ENCODE peak calls at places on chromosomes 11 and 22, in six cellular contexts. One of them, this sample, is unnamed.

GRCh38 chr22:17403906-17404305 is 34.6 kb downstream of the CECR2 start:
- DNase-seq in activated naive CD8-positive, alpha-beta T cell treated with anti-CD3 and anti-CD28 coated beads, Interleukin-2, amount 50 U/mL, for 24 hours: no peak
- DNase-seq in stimulated activated CD8-positive, alpha-beta memory T cell treated with anti-CD3 and anti-CD28 coated beads, Interleukin-7, amount 100 ng/mL, for 4 hours: no peak
- DNase-seq in iris pigment epithelial cell: peak
- DNase-seq in Caco-2: no peak
- DNase-seq in K562: no peak
- DNase-seq in this sample: no peak

GRCh38 chr11:64863381-64864060 is 14.9 kb downstream of the EHD1 start:
- DNase-seq in activated naive CD8-positive, alpha-beta T cell treated with anti-CD3 and anti-CD28 coated beads, Interleukin-2, amount 50 U/mL, for 24 hours: peak
- DNase-seq in stimulated activated CD8-positive, alpha-beta memory T cell treated with anti-CD3 and anti-CD28 coated beads, Interleukin-7, amount 100 ng/mL, for 4 hours: no peak
- DNase-seq in iris pigment epithelial cell: no peak
- DNase-seq in Caco-2: no peak
- DNase-seq in K562: no peak
- DNase-seq in this sample: no peak

GRCh38 chr11:35012467-35013191 is 96.2 kb downstream of the PDHX start:
- DNase-seq in activated naive CD8-positive, alpha-beta T cell treated with anti-CD3 and anti-CD28 coated beads, Interleukin-2, amount 50 U/mL, for 24 hours: no peak
- DNase-seq in stimulated activated CD8-positive, alpha-beta memory T cell treated with anti-CD3 and anti-CD28 coated beads, Interleukin-7, amount 100 ng/mL, for 4 hours: no peak
- DNase-seq in iris pigment epithelial cell: no peak
- DNase-seq in Caco-2: no peak
- DNase-seq in K562: no peak
- DNase-seq in this sample: no peak

GRCh38 chr11:104043137-104043536 is 6.7 kb downstream of the DDI1 start:
- DNase-seq in activated naive CD8-positive, alpha-beta T cell treated with anti-CD3 and anti-CD28 coated beads, Interleukin-2, amount 50 U/mL, for 24 hours: no peak
- DNase-seq in stimulated activated CD8-positive, alpha-beta memory T cell treated with anti-CD3 and anti-CD28 coated beads, Interleukin-7, amount 100 ng/mL, for 4 hours: no peak
- DNase-seq in iris pigment epithelial cell: peak
- DNase-seq in Caco-2: peak
- DNase-seq in K562: no peak
- DNase-seq in this sample: no peak

GRCh38 chr11:116835791-116836647 is 1.4 kb downstream of the APOA1 start:
- DNase-seq in activated naive CD8-positive, alpha-beta T cell treated with anti-CD3 and anti-CD28 coated beads, Interleukin-2, amount 50 U/mL, for 24 hours: peak
- DNase-seq in stimulated activated CD8-positive, alpha-beta memory T cell treated with anti-CD3 and anti-CD28 coated beads, Interleukin-7, amount 100 ng/mL, for 4 hours: peak
- DNase-seq in iris pigment epithelial cell: peak
- DNase-seq in Caco-2: peak
- DNase-seq in K562: peak
- DNase-seq in this sample: peak

GRCh38 chr22:43421914-43422615 is 10.3 kb downstream of the MPPED1 start:
- DNase-seq in activated naive CD8-positive, alpha-beta T cell treated with anti-CD3 and anti-CD28 coated beads, Interleukin-2, amount 50 U/mL, for 24 hours: no peak
- DNase-seq in stimulated activated CD8-positive, alpha-beta memory T cell treated with anti-CD3 and anti-CD28 coated beads, Interleukin-7, amount 100 ng/mL, for 4 hours: no peak
- DNase-seq in iris pigment epithelial cell: no peak
- DNase-seq in Caco-2: no peak
- DNase-seq in K562: no peak
- DNase-seq in this sample: no peak

GRCh38 chr11:131977231-131977630 is 606.8 kb downstream of the NTM start:
- DNase-seq in activated naive CD8-positive, alpha-beta T cell treated with anti-CD3 and anti-CD28 coated beads, Interleukin-2, amount 50 U/mL, for 24 hours: no peak
- DNase-seq in stimulated activated CD8-positive, alpha-beta memory T cell treated with anti-CD3 and anti-CD28 coated beads, Interleukin-7, amount 100 ng/mL, for 4 hours: no peak
- DNase-seq in iris pigment epithelial cell: peak
- DNase-seq in Caco-2: no peak
- DNase-seq in K562: no peak
- DNase-seq in this sample: no peak

GRCh38 chr22:32677876-32678275 is 123.6 kb upstream of the TIMP3 start:
- DNase-seq in activated naive CD8-positive, alpha-beta T cell treated with anti-CD3 and anti-CD28 coated beads, Interleukin-2, amount 50 U/mL, for 24 hours: no peak
- DNase-seq in stimulated activated CD8-positive, alpha-beta memory T cell treated with anti-CD3 and anti-CD28 coated beads, Interleukin-7, amount 100 ng/mL, for 4 hours: no peak
- DNase-seq in iris pigment epithelial cell: no peak
- DNase-seq in Caco-2: no peak
- DNase-seq in K562: no peak
- DNase-seq in this sample: no peak

GRCh38 chr22:24706732-24707476 is 67.6 kb downstream of the PIWIL3 start:
- DNase-seq in activated naive CD8-positive, alpha-beta T cell treated with anti-CD3 and anti-CD28 coated beads, Interleukin-2, amount 50 U/mL, for 24 hours: peak
- DNase-seq in stimulated activated CD8-positive, alpha-beta memory T cell treated with anti-CD3 and anti-CD28 coated beads, Interleukin-7, amount 100 ng/mL, for 4 hours: no peak
- DNase-seq in iris pigment epithelial cell: no peak
- DNase-seq in Caco-2: no peak
- DNase-seq in K562: no peak
- DNase-seq in this sample: peak

GRCh38 chr11:19844806-19845205 is 132.2 kb downstream of the NAV2 start:
- DNase-seq in activated naive CD8-positive, alpha-beta T cell treated with anti-CD3 and anti-CD28 coated beads, Interleukin-2, amount 50 U/mL, for 24 hours: no peak
- DNase-seq in stimulated activated CD8-positive, alpha-beta memory T cell treated with anti-CD3 and anti-CD28 coated beads, Interleukin-7, amount 100 ng/mL, for 4 hours: no peak
- DNase-seq in iris pigment epithelial cell: no peak
- DNase-seq in Caco-2: no peak
- DNase-seq in K562: no peak
- DNase-seq in this sample: no peak

GRCh38 chr22:49351761-49352221 is 475.9 kb downstream of the BRD1 start:
- DNase-seq in activated naive CD8-positive, alpha-beta T cell treated with anti-CD3 and anti-CD28 coated beads, Interleukin-2, amount 50 U/mL, for 24 hours: no peak
- DNase-seq in stimulated activated CD8-positive, alpha-beta memory T cell treated with anti-CD3 and anti-CD28 coated beads, Interleukin-7, amount 100 ng/mL, for 4 hours: no peak
- DNase-seq in iris pigment epithelial cell: no peak
- DNase-seq in Caco-2: no peak
- DNase-seq in K562: no peak
- DNase-seq in this sample: no peak

GRCh38 chr11:81420668-81421550 is 1312.8 kb downstream of the FAM181B start:
- DNase-seq in activated naive CD8-positive, alpha-beta T cell treated with anti-CD3 and anti-CD28 coated beads, Interleukin-2, amount 50 U/mL, for 24 hours: no peak
- DNase-seq in stimulated activated CD8-positive, alpha-beta memory T cell treated with anti-CD3 and anti-CD28 coated beads, Interleukin-7, amount 100 ng/mL, for 4 hours: no peak
- DNase-seq in iris pigment epithelial cell: no peak
- DNase-seq in Caco-2: no peak
- DNase-seq in K562: no peak
- DNase-seq in this sample: no peak

GRCh38 chr11:108324587-108324986 is 101.7 kb downstream of the ATM start:
- DNase-seq in activated naive CD8-positive, alpha-beta T cell treated with anti-CD3 and anti-CD28 coated beads, Interleukin-2, amount 50 U/mL, for 24 hours: no peak
- DNase-seq in stimulated activated CD8-positive, alpha-beta memory T cell treated with anti-CD3 and anti-CD28 coated beads, Interleukin-7, amount 100 ng/mL, for 4 hours: no peak
- DNase-seq in iris pigment epithelial cell: peak
- DNase-seq in Caco-2: no peak
- DNase-seq in K562: no peak
- DNase-seq in this sample: no peak

GRCh38 chr11:57476223-57476882 is 16.0 kb downstream of the RTN4RL2 start:
- DNase-seq in activated naive CD8-positive, alpha-beta T cell treated with anti-CD3 and anti-CD28 coated beads, Interleukin-2, amount 50 U/mL, for 24 hours: peak
- DNase-seq in stimulated activated CD8-positive, alpha-beta memory T cell treated with anti-CD3 and anti-CD28 coated beads, Interleukin-7, amount 100 ng/mL, for 4 hours: no peak
- DNase-seq in iris pigment epithelial cell: no peak
- DNase-seq in Caco-2: peak
- DNase-seq in K562: no peak
- DNase-seq in this sample: peak

GRCh38 chr11:130726647-130727046 is 189.6 kb downstream of the SNX19 start:
- DNase-seq in activated naive CD8-positive, alpha-beta T cell treated with anti-CD3 and anti-CD28 coated beads, Interleukin-2, amount 50 U/mL, for 24 hours: no peak
- DNase-seq in stimulated activated CD8-positive, alpha-beta memory T cell treated with anti-CD3 and anti-CD28 coated beads, Interleukin-7, amount 100 ng/mL, for 4 hours: no peak
- DNase-seq in iris pigment epithelial cell: no peak
- DNase-seq in Caco-2: no peak
- DNase-seq in K562: no peak
- DNase-seq in this sample: no peak

GRCh38 chr11:9053631-9054030 is 37.8 kb downstream of the SCUBE2 start:
- DNase-seq in activated naive CD8-positive, alpha-beta T cell treated with anti-CD3 and anti-CD28 coated beads, Interleukin-2, amount 50 U/mL, for 24 hours: no peak
- DNase-seq in stimulated activated CD8-positive, alpha-beta memory T cell treated with anti-CD3 and anti-CD28 coated beads, Interleukin-7, amount 100 ng/mL, for 4 hours: no peak
- DNase-seq in iris pigment epithelial cell: peak
- DNase-seq in Caco-2: no peak
- DNase-seq in K562: no peak
- DNase-seq in this sample: no peak

GRCh38 chr22:20390394-20390907 is 3.5 kb upstream of the ZNF74 start:
- DNase-seq in activated naive CD8-positive, alpha-beta T cell treated with anti-CD3 and anti-CD28 coated beads, Interleukin-2, amount 50 U/mL, for 24 hours: no peak
- DNase-seq in stimulated activated CD8-positive, alpha-beta memory T cell treated with anti-CD3 and anti-CD28 coated beads, Interleukin-7, amount 100 ng/mL, for 4 hours: no peak
- DNase-seq in iris pigment epithelial cell: no peak
- DNase-seq in Caco-2: no peak
- DNase-seq in K562: peak
- DNase-seq in this sample: no peak

GRCh38 chr11:94725071-94725470 is 43.1 kb upstream of the AMOTL1 start:
- DNase-seq in activated naive CD8-positive, alpha-beta T cell treated with anti-CD3 and anti-CD28 coated beads, Interleukin-2, amount 50 U/mL, for 24 hours: no peak
- DNase-seq in stimulated activated CD8-positive, alpha-beta memory T cell treated with anti-CD3 and anti-CD28 coated beads, Interleukin-7, amount 100 ng/mL, for 4 hours: no peak
- DNase-seq in iris pigment epithelial cell: no peak
- DNase-seq in Caco-2: no peak
- DNase-seq in K562: no peak
- DNase-seq in this sample: no peak

GRCh38 chr11:105829084-105829483 is 193.0 kb downstream of the MSANTD4 start:
- DNase-seq in activated naive CD8-positive, alpha-beta T cell treated with anti-CD3 and anti-CD28 coated beads, Interleukin-2, amount 50 U/mL, for 24 hours: no peak
- DNase-seq in stimulated activated CD8-positive, alpha-beta memory T cell treated with anti-CD3 and anti-CD28 coated beads, Interleukin-7, amount 100 ng/mL, for 4 hours: no peak
- DNase-seq in iris pigment epithelial cell: no peak
- DNase-seq in Caco-2: no peak
- DNase-seq in K562: no peak
- DNase-seq in this sample: no peak

GRCh38 chr11:33064033-33064825 is 24.9 kb downstream of the TCP11L1 start:
- DNase-seq in activated naive CD8-positive, alpha-beta T cell treated with anti-CD3 and anti-CD28 coated beads, Interleukin-2, amount 50 U/mL, for 24 hours: no peak
- DNase-seq in stimulated activated CD8-positive, alpha-beta memory T cell treated with anti-CD3 and anti-CD28 coated beads, Interleukin-7, amount 100 ng/mL, for 4 hours: no peak
- DNase-seq in iris pigment epithelial cell: no peak
- DNase-seq in Caco-2: no peak
- DNase-seq in K562: no peak
- DNase-seq in this sample: no peak

GRCh38 chr11:111983187-111983986 is 41.8 kb upstream of the DLAT start:
- DNase-seq in activated naive CD8-positive, alpha-beta T cell treated with anti-CD3 and anti-CD28 coated beads, Interleukin-2, amount 50 U/mL, for 24 hours: no peak
- DNase-seq in stimulated activated CD8-positive, alpha-beta memory T cell treated with anti-CD3 and anti-CD28 coated beads, Interleukin-7, amount 100 ng/mL, for 4 hours: no peak
- DNase-seq in iris pigment epithelial cell: no peak
- DNase-seq in Caco-2: peak
- DNase-seq in K562: peak
- DNase-seq in this sample: peak

GRCh38 chr11:106474274-106474673 is 396.8 kb downstream of the AASDHPPT start:
- DNase-seq in activated naive CD8-positive, alpha-beta T cell treated with anti-CD3 and anti-CD28 coated beads, Interleukin-2, amount 50 U/mL, for 24 hours: no peak
- DNase-seq in stimulated activated CD8-positive, alpha-beta memory T cell treated with anti-CD3 and anti-CD28 coated beads, Interleukin-7, amount 100 ng/mL, for 4 hours: no peak
- DNase-seq in iris pigment epithelial cell: no peak
- DNase-seq in Caco-2: no peak
- DNase-seq in K562: no peak
- DNase-seq in this sample: no peak

GRCh38 chr11:8826145-8826786 is 84.7 kb upstream of the AKIP1 start:
- DNase-seq in activated naive CD8-positive, alpha-beta T cell treated with anti-CD3 and anti-CD28 coated beads, Interleukin-2, amount 50 U/mL, for 24 hours: no peak
- DNase-seq in stimulated activated CD8-positive, alpha-beta memory T cell treated with anti-CD3 and anti-CD28 coated beads, Interleukin-7, amount 100 ng/mL, for 4 hours: no peak
- DNase-seq in iris pigment epithelial cell: peak
- DNase-seq in Caco-2: peak
- DNase-seq in K562: peak
- DNase-seq in this sample: no peak

GRCh38 chr11:115645631-115646271 is 141.5 kb upstream of the CADM1 start:
- DNase-seq in activated naive CD8-positive, alpha-beta T cell treated with anti-CD3 and anti-CD28 coated beads, Interleukin-2, amount 50 U/mL, for 24 hours: no peak
- DNase-seq in stimulated activated CD8-positive, alpha-beta memory T cell treated with anti-CD3 and anti-CD28 coated beads, Interleukin-7, amount 100 ng/mL, for 4 hours: no peak
- DNase-seq in iris pigment epithelial cell: no peak
- DNase-seq in Caco-2: peak
- DNase-seq in K562: peak
- DNase-seq in this sample: no peak

GRCh38 chr11:76824980-76825725 is 35.6 kb upstream of the ACER3 start:
- DNase-seq in activated naive CD8-positive, alpha-beta T cell treated with anti-CD3 and anti-CD28 coated beads, Interleukin-2, amount 50 U/mL, for 24 hours: no peak
- DNase-seq in stimulated activated CD8-positive, alpha-beta memory T cell treated with anti-CD3 and anti-CD28 coated beads, Interleukin-7, amount 100 ng/mL, for 4 hours: no peak
- DNase-seq in iris pigment epithelial cell: peak
- DNase-seq in Caco-2: no peak
- DNase-seq in K562: no peak
- DNase-seq in this sample: no peak

GRCh38 chr11:102763440-102763839 is 17.0 kb downstream of the MMP10 start:
- DNase-seq in activated naive CD8-positive, alpha-beta T cell treated with anti-CD3 and anti-CD28 coated beads, Interleukin-2, amount 50 U/mL, for 24 hours: no peak
- DNase-seq in stimulated activated CD8-positive, alpha-beta memory T cell treated with anti-CD3 and anti-CD28 coated beads, Interleukin-7, amount 100 ng/mL, for 4 hours: no peak
- DNase-seq in iris pigment epithelial cell: no peak
- DNase-seq in Caco-2: no peak
- DNase-seq in K562: no peak
- DNase-seq in this sample: no peak

GRCh38 chr11:86719781-86720463 is 47.5 kb upstream of the ME3 start:
- DNase-seq in activated naive CD8-positive, alpha-beta T cell treated with anti-CD3 and anti-CD28 coated beads, Interleukin-2, amount 50 U/mL, for 24 hours: no peak
- DNase-seq in stimulated activated CD8-positive, alpha-beta memory T cell treated with anti-CD3 and anti-CD28 coated beads, Interleukin-7, amount 100 ng/mL, for 4 hours: no peak
- DNase-seq in iris pigment epithelial cell: peak
- DNase-seq in Caco-2: no peak
- DNase-seq in K562: no peak
- DNase-seq in this sample: no peak

GRCh38 chr22:50627452-50627913 is 469 bp downstream of the ARSA start:
- DNase-seq in activated naive CD8-positive, alpha-beta T cell treated with anti-CD3 and anti-CD28 coated beads, Interleukin-2, amount 50 U/mL, for 24 hours: peak
- DNase-seq in stimulated activated CD8-positive, alpha-beta memory T cell treated with anti-CD3 and anti-CD28 coated beads, Interleukin-7, amount 100 ng/mL, for 4 hours: no peak
- DNase-seq in iris pigment epithelial cell: no peak
- DNase-seq in Caco-2: peak
- DNase-seq in K562: peak
- DNase-seq in this sample: peak

GRCh38 chr22:46030241-46030880 is 53.4 kb upstream of the WNT7B start:
- DNase-seq in activated naive CD8-positive, alpha-beta T cell treated with anti-CD3 and anti-CD28 coated beads, Interleukin-2, amount 50 U/mL, for 24 hours: no peak
- DNase-seq in stimulated activated CD8-positive, alpha-beta memory T cell treated with anti-CD3 and anti-CD28 coated beads, Interleukin-7, amount 100 ng/mL, for 4 hours: no peak
- DNase-seq in iris pigment epithelial cell: no peak
- DNase-seq in Caco-2: no peak
- DNase-seq in K562: no peak
- DNase-seq in this sample: no peak

GRCh38 chr11:111735262-111736116 is 30.7 kb downstream of the PPP2R1B start:
- DNase-seq in activated naive CD8-positive, alpha-beta T cell treated with anti-CD3 and anti-CD28 coated beads, Interleukin-2, amount 50 U/mL, for 24 hours: no peak
- DNase-seq in stimulated activated CD8-positive, alpha-beta memory T cell treated with anti-CD3 and anti-CD28 coated beads, Interleukin-7, amount 100 ng/mL, for 4 hours: no peak
- DNase-seq in iris pigment epithelial cell: peak
- DNase-seq in Caco-2: no peak
- DNase-seq in K562: no peak
- DNase-seq in this sample: no peak

GRCh38 chr22:22682196-22682595 is 37.8 kb downstream of the GGTLC2 start:
- DNase-seq in activated naive CD8-positive, alpha-beta T cell treated with anti-CD3 and anti-CD28 coated beads, Interleukin-2, amount 50 U/mL, for 24 hours: no peak
- DNase-seq in stimulated activated CD8-positive, alpha-beta memory T cell treated with anti-CD3 and anti-CD28 coated beads, Interleukin-7, amount 100 ng/mL, for 4 hours: no peak
- DNase-seq in iris pigment epithelial cell: no peak
- DNase-seq in Caco-2: no peak
- DNase-seq in K562: no peak
- DNase-seq in this sample: no peak

This sample was measured in HuH-7.